ENCODE peak calls at places on chromosome 20, in five cellular contexts. P, I, X, S and G are unnamed samples.

GRCh38 chr20:61328906-61329558 is 77.0 kb downstream of the CDH4 start:
- DNase-seq in P (no peak), I (no peak), X (no peak), S (no peak), G (peak)

GRCh38 chr20:35568645-35569044 is 26.8 kb downstream of the ERGIC3 start:
- DNase-seq in P (no peak), I (no peak), X (no peak), S (peak), G (peak)

GRCh38 chr20:37265152-37265551 is 3.5 kb upstream of the GHRH start:
- DNase-seq in P (no peak), I (no peak), X (no peak), S (peak), G (no peak)

GRCh38 chr20:1942061-1942460 is 46.9 kb downstream of the SIRPA start:
- DNase-seq in P (no peak), I (no peak), X (no peak), S (no peak), G (no peak)

GRCh38 chr20:29497261-29497671 is 1760.2 kb upstream of the DEFB115 start:
- DNase-seq in P (peak), I (no peak), X (peak), S (no peak), G (no peak)

GRCh38 chr20:4581838-4582237 is 139.9 kb upstream of the PRND start:
- DNase-seq in P (no peak), I (no peak), X (no peak), S (no peak), G (no peak)

GRCh38 chr20:47680804-47681529 is 104.3 kb downstream of the SULF2 start:
- DNase-seq in P (no peak), I (no peak), X (no peak), S (peak), G (no peak)

GRCh38 chr20:25033250-25033940 is 24.5 kb downstream of the ACSS1 start:
- DNase-seq in P (no peak), I (no peak), X (no peak), S (no peak), G (no peak)

GRCh38 chr20:46400828-46401477 is 5.5 kb downstream of the ELMO2 start:
- DNase-seq in P (no peak), I (no peak), X (peak), S (peak), G (no peak)

GRCh38 chr20:58718121-58718563 is 25.5 kb downstream of the NPEPL1 start:
- DNase-seq in P (peak), I (no peak), X (no peak), S (no peak), G (no peak)